ENCODE peak calls at places on chromosomes 5 and 9, in seven cellular contexts. T is mesenchymal stem cell, G is H9, M is mammary epithelial cell, Q is astrocyte, V is NT2/D1, J is adipocyte. L is an unnamed sample.

GRCh38 chr5:96968074-96968473 is 32.2 kb downstream of the LNPEP start:
- DNase-seq in T (peak; percentile 69), G (no peak), M (peak; percentile 21), Q (peak; percentile 68), V (no peak), J (peak; percentile 51), L (no peak)

GRCh38 chr9:131836021-131836420 is 96.1 kb upstream of the RAPGEF1 start:
- DNase-seq in T (no peak), G (no peak), M (no peak), Q (no peak), V (no peak), J (no peak), L (no peak)

GRCh38 chr5:128252794-128253193 is 169.2 kb downstream of the SLC12A2 start:
- DNase-seq in T (peak; percentile 60), G (no peak), M (no peak), Q (peak; percentile 3), V (no peak), J (peak; percentile 85), L (no peak)

GRCh38 chr5:158303261-158303660 is 444.3 kb upstream of the CLINT1 start:
- DNase-seq in T (no peak), G (no peak), M (no peak), Q (no peak), V (no peak), J (no peak), L (no peak)

GRCh38 chr5:157252741-157253465 is 13.0 kb upstream of the CYFIP2 start:
- DNase-seq in T (peak; percentile 28), G (no peak), M (no peak), Q (peak; percentile 8), V (no peak), J (peak; percentile 19), L (no peak)

GRCh38 chr5:109155625-109156024 is 254.1 kb downstream of the PJA2 start:
- DNase-seq in T (no peak), G (no peak), M (no peak), Q (no peak), V (no peak), J (no peak), L (no peak)

GRCh38 chr5:157994271-157994691 is 135.3 kb upstream of the CLINT1 start:
- DNase-seq in T (no peak), G (no peak), M (no peak), Q (no peak), V (no peak), J (no peak), L (no peak)

GRCh38 chr9:76996700-76997099 is 22.8 kb upstream of the FOXB2 start:
- DNase-seq in T (peak; percentile 30), G (peak; percentile 78), M (no peak), Q (no peak), V (no peak), J (peak; percentile 82), L (peak; percentile 90)

DNA sequence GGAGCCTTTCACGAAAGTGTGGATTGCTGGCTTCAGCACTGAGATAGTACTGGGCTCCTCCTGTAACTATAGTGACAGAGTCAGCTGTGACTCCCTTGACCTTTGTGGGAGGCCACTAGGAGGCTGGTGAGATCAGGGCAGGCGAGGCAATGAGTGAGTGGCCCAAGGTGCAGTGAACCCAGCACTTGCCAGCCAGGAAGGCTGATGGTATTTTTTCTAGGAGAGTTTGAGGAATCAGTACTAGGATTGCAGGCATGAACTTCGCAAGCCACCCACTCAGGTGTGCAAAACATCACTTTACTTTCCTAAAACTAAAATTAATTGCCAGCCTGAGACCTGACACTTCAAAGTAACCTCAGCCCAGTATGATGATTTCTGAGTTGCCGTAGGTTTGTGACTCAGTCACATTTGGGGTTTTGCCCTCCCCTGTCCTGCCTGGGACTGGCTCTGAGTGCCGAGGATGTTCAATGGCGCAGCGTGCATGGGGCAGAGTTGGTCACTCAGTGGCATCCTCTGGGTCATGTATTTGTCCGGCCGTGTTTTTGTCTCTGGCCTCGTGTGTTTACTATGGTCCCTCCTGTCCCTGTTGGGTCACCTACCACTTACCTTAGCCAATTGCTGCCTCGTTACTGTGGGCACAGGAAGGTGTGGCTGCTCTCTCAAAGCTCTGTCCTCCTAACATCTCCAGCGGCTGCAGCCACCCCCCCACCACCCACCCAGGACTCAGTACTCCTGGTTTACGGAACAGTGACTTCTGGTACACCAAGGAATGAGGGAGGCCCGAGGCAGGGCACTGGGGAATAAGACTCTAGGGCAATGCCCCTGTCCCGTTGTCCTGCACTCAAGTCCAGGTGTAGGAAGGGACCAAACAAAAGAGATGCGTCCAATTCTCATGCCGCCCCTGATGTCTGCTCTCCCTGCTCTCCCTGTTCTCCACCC is 67.2 kb downstream of the IL31RA start:
- DNase-seq in T (no peak), G (no peak), M (no peak), Q (no peak), V (no peak), J (no peak), L (peak; percentile 59)
- H3K9ac ChIP-seq in T (no peak overlapping the region), G (no peak overlapping the region), M (no peak overlapping the region), Q (no peak overlapping the region), V (no peak overlapping the region), J (no peak overlapping the region), L (no peak overlapping the region)

DNA sequence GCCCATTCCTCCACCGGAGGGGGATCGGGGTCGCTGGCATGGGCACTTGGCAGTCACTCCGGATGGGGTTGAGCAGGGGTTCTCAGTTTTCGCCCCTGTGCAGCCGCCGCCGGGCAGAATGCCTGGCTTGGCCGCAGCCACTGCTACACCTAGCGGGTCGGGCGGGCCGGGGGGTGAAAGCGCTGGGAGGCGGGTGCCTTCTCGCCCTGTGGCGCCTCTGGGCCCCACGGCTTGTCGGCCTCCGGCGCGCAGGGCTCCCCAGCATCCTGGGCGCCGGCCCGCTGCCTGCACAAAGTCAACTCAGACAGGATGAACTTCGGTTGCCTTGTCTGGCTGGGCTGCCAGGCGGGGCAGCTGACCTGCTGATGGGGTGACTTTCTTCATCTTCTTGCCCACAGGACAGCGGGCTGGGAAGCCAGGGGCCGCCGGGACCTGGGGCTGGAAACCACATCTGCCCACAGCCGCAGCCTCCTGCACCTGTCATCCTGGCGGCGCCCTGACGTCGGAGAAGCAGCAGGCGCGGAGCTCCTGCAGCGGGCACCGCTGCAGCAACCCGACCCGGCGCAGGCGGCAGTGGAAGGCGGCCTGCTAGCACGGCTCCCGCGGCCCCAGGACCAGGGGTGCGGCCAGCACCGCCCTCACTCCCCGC is 1.2 kb upstream of the ANKRD18A start:
- DNase-seq in T (no peak), G (peak; percentile 51), M (peak; percentile 24), Q (no peak), V (no peak), J (no peak), L (peak; percentile 81)
- H3K27me3 ChIP-seq in T (peaks cover 56% of the 10 kb centered on the region), G (peaks cover 8% of the 10 kb centered on the region), M (no peaks in the 10 kb centered on the region), Q (peaks cover 30% of the 10 kb centered on the region), V (peaks cover 26% of the 10 kb centered on the region), J (peaks cover 35% of the 10 kb centered on the region), L (peaks cover 21% of the 10 kb centered on the region)

DNA sequence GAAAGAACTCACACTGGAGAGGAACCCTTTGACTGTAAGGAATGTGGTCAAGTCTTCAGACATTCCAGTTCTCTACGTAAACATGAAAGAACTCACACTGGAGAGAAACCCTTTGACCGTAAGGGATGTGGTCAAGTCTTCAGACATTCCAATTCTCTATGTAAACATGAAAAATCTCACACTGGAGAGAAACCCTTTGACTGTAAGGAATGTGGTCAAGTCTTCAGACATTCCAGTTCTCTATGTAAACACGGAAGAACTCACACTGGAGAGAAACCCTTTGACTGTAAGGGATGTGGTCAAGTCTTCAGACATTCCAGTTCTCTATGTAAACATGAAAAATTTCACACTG is 32.6 kb downstream of the MAPK9 start:
- DNase-seq in T (peak; percentile 6), G (no peak), M (no peak), Q (peak; percentile 12), V (no peak), J (peak; percentile 1), L (no peak)
- H3K9me3 ChIP-seq in T (peaks cover 96% of the 10 kb centered on the region), G (peaks cover 98% of the 10 kb centered on the region), M (peaks cover 71% of the 10 kb centered on the region), Q (peaks cover 64% of the 10 kb centered on the region), V (peaks cover 99% of the 10 kb centered on the region), J (peaks cover 99% of the 10 kb centered on the region), L (peaks cover 100% of the 10 kb centered on the region)

GRCh38 chr9:87711857-87712800 is 13.8 kb upstream of the CTSL start:
- DNase-seq in T (peak; percentile 87), G (no peak), M (peak; percentile 46), Q (peak; percentile 73), V (no peak), J (peak; percentile 83), L (peak; percentile 65)

GRCh38 chr9:87714819-87715218 is 11.1 kb upstream of the CTSL start:
- DNase-seq in T (peak; percentile 89), G (no peak), M (peak; percentile 63), Q (peak; percentile 75), V (no peak), J (peak; percentile 87), L (peak; percentile 34)

GRCh38 chr9:87713278-87713989 is 12.5 kb upstream of the CTSL start:
- DNase-seq in T (peak; percentile 100), G (no peak), M (peak; percentile 92), Q (peak; percentile 98), V (no peak), J (peak; percentile 92), L (peak; percentile 50)

GRCh38 chr9:87712801-87713277 is 13.1 kb upstream of the CTSL start:
- DNase-seq in T (peak; percentile 28), G (no peak), M (no peak), Q (peak; percentile 5), V (no peak), J (no peak), L (peak; percentile 22)

GRCh38 chr9:87713990-87714335 is 12.0 kb upstream of the CTSL start:
- DNase-seq in T (no peak), G (no peak), M (no peak), Q (no peak), V (no peak), J (no peak), L (no peak)
- H3K9ac ChIP-seq in T (peak overlapping the region; percentile 92), G (no peak overlapping the region), M (no peak overlapping the region), Q (peak overlapping the region; percentile 76), V (no peak overlapping the region), J (peak overlapping the region; percentile 82), L (no peak overlapping the region)